ENCODE peak calls at places on chromosomes 6 and 20, in eight cellular contexts. T is GM23338, S is hepatocyte, P is heart left ventricle, O is right lobe of liver, U is IMR-90, H is keratinocyte, I is suprapubic skin. C is an unnamed sample.

GRCh38 chr6:138008791-138009190 is 98.4 kb downstream of the PERP start:
- DNase-seq in S (no peak), H (no peak), O (no peak), I (no peak), T (no peak), P (no peak), U (no peak), C (no peak)

GRCh38 chr6:39794231-39794630 is 2.1 kb downstream of the DAAM2 start:
- DNase-seq in U (no peak), P (no peak), O (no peak), T (no peak), I (peak; percentile 12), H (no peak), S (no peak), C (no peak)

GRCh38 chr6:38350882-38351281 is 288.8 kb downstream of the BTBD9 start:
- DNase-seq in S (peak; percentile 59), U (peak; percentile 74), T (peak; percentile 22), O (no peak), H (no peak), I (no peak), P (no peak), C (no peak)

GRCh38 chr6:121912905-121913304 is 477.5 kb downstream of the GJA1 start:
- DNase-seq in U (no peak), I (no peak), O (no peak), P (no peak), T (no peak), H (no peak), S (no peak), C (no peak)

GRCh38 chr20:8932192-8933150 is 136.4 kb upstream of the PLCB4 start:
- DNase-seq in I (no peak), P (no peak), H (no peak), U (peak; percentile 67), T (no peak), S (no peak), O (no peak), C (no peak)

GRCh38 chr20:32823737-32824588 is 4.2 kb downstream of the MAPRE1 start:
- DNase-seq in I (no peak), P (no peak), H (no peak), T (no peak), O (no peak), U (peak; percentile 22), S (no peak), C (no peak)

GRCh38 chr20:50730765-50731054 is 670 bp upstream of the PARD6B start:
- DNase-seq in P (no peak), U (no peak), I (no peak), T (no peak), H (no peak), S (no peak), O (no peak), C (no peak)

GRCh38 chr6:37134622-37135191 is 35.2 kb upstream of the PIM1 start:
- DNase-seq in S (peak; percentile 71), P (no peak), O (no peak), T (no peak), H (peak; percentile 28), U (peak; percentile 96), I (no peak), C (peak; percentile 87)

GRCh38 chr6:167697316-167697715 is 129.4 kb upstream of the AFDN start:
- DNase-seq in H (no peak), I (no peak), P (no peak), S (no peak), O (no peak), T (no peak), U (no peak), C (no peak)

GRCh38 chr6:34248198-34248726 is 544 bp downstream of the SMIM29 start:
- DNase-seq in T (peak; percentile 65), H (no peak), I (no peak), S (peak; percentile 68), P (peak; percentile 70), U (peak; percentile 18), O (peak; percentile 81), C (no peak)

GRCh38 chr6:106113256-106113954 is 27.3 kb downstream of the PRDM1 start:
- DNase-seq in U (no peak), I (no peak), S (no peak), P (no peak), O (no peak), H (no peak), T (no peak), C (no peak)

GRCh38 chr6:140039343-140039742 is 664.9 kb upstream of the CITED2 start:
- DNase-seq in P (no peak), I (no peak), T (no peak), O (no peak), S (no peak), H (no peak), U (no peak), C (no peak)

GRCh38 chr20:25372584-25373336 is 17.9 kb downstream of the ABHD12 start:
- DNase-seq in I (no peak), H (peak; percentile 61), T (no peak), U (peak; percentile 99), P (no peak), S (no peak), O (no peak), C (no peak)

GRCh38 chr6:168447741-168448140 is 6.8 kb downstream of the SMOC2 start:
- DNase-seq in H (no peak), O (no peak), I (no peak), P (no peak), S (no peak), U (no peak), T (no peak), C (no peak)

GRCh38 chr6:137349856-137350830 is 131.0 kb upstream of the IFNGR1 start:
- DNase-seq in U (no peak), P (no peak), O (no peak), H (no peak), I (no peak), T (no peak), S (no peak), C (no peak)

GRCh38 chr20:64177420-64177783 is 13.2 kb downstream of the MYT1 start:
- DNase-seq in S (no peak), H (no peak), P (no peak), O (peak; percentile 38), U (no peak), I (no peak), T (no peak), C (peak; percentile 72)

GRCh38 chr6:83216806-83217205 is 23.6 kb downstream of the RWDD2A start:
- DNase-seq in I (no peak), S (no peak), H (no peak), T (no peak), P (no peak), O (no peak), U (peak; percentile 52), C (no peak)

GRCh38 chr6:83220121-83220520 is 27.0 kb downstream of the RWDD2A start:
- DNase-seq in S (no peak), P (no peak), H (no peak), T (no peak), O (no peak), U (no peak), I (no peak), C (no peak)

GRCh38 chr6:83221302-83221701 is 28.1 kb downstream of the RWDD2A start:
- DNase-seq in O (no peak), S (no peak), H (no peak), U (peak; percentile 64), P (no peak), T (no peak), I (no peak), C (no peak)

GRCh38 chr6:83215131-83216047 is 22.2 kb downstream of the RWDD2A start:
- DNase-seq in P (peak; percentile 58), S (peak; percentile 77), O (no peak), H (no peak), U (peak; percentile 80), T (peak; percentile 76), I (no peak), C (no peak)
- H3K27ac ChIP-seq in P (no peak overlapping the region), S (no peak overlapping the region), O (no peak overlapping the region), H (no peak overlapping the region), U (peak overlapping the region; percentile 62), T (no peak overlapping the region), I (no peak overlapping the region), C (no peak overlapping the region)

GRCh38 chr20:51767018-51767866 is 948 bp downstream of the ATP9A start:
- DNase-seq in U (no peak), P (peak; percentile 53), I (no peak), O (peak; percentile 93), T (peak; percentile 90), S (peak; percentile 95), H (peak; percentile 36), C (peak; percentile 97)
- TF ChIP-seq CTCF in U (peak; percentile 30), P (peak; percentile 9), I (peak; percentile 2), O (no peak), T (peak; percentile 50), S (peak; percentile 34), H (peak; percentile 52), C (peak; percentile 58)

GRCh38 chr6:30619561-30619960 is 1.9 kb downstream of the MRPS18B start:
- DNase-seq in O (no peak), S (no peak), P (no peak), U (no peak), T (no peak), H (no peak), I (no peak), C (no peak)

GRCh38 chr6:30626484-30627366 is at the start of gene ATAT1:
- DNase-seq in T (peak; percentile 96), I (peak; percentile 95), U (peak; percentile 68), H (no peak), O (peak; percentile 91), S (peak; percentile 93), P (peak; percentile 90), C (peak; percentile 82)

DNA sequence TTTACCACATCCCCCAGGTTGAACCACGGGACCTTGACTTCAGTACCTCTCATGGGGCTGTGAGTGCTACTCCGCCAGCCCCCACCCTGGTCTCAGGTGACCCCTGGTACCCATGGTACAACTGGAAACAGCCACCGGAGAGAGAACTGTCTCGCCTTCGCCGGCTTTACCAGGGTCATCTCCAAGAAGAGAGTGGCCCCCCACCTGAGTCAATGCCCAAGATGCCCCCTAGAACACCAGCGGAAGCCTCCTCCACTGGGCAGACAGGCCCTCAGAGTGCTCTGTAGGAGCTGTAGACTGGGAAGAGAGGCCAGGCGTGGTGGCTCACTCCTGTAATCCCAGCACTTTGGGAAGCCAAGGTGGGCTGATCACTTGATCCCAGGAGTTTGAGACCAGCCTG is 1.2 kb upstream of the ATAT1 start:
- DNase-seq in U (no peak), O (no peak), T (no peak), H (no peak), I (no peak), P (no peak), S (no peak), C (no peak)
- H3K27ac ChIP-seq in U (no peak overlapping the region), O (no peak overlapping the region), T (no peak overlapping the region), H (no peak overlapping the region), I (no peak overlapping the region), P (no peak overlapping the region), S (peak overlapping the region; percentile 95), C (no peak overlapping the region)

GRCh38 chr20:35602851-35603495 is 12.7 kb upstream of the SPAG4 start:
- DNase-seq in I (no peak), T (no peak), S (no peak), H (no peak), O (no peak), U (no peak), P (no peak), C (peak; percentile 80)

GRCh38 chr20:35606127-35606526 is 9.5 kb upstream of the SPAG4 start:
- DNase-seq in U (no peak), T (no peak), I (no peak), O (no peak), H (no peak), S (no peak), P (no peak), C (peak; percentile 71)

GRCh38 chr20:35603695-35604443 is 11.8 kb upstream of the SPAG4 start:
- DNase-seq in T (no peak), H (no peak), P (no peak), S (no peak), I (no peak), O (no peak), U (no peak), C (peak; percentile 73)

GRCh38 chr20:35601990-35602389 is 13.6 kb upstream of the SPAG4 start:
- DNase-seq in O (no peak), I (no peak), H (no peak), P (no peak), U (no peak), T (no peak), S (no peak), C (peak; percentile 85)

GRCh38 chr20:35604444-35604750 is 11.2 kb upstream of the SPAG4 start:
- DNase-seq in P (no peak), I (no peak), U (no peak), T (peak; percentile 92), H (no peak), O (no peak), S (no peak), C (peak; percentile 82)
- TF ChIP-seq CTCF in P (no peak), I (no peak), U (no peak), T (peak; percentile 72), H (peak; percentile 51), O (peak; percentile 15), S (peak; percentile 28), C (peak; percentile 57)

C was measured in RWPE2.